ENCODE peak calls at places on chromosomes 3 and 15, in ten cellular contexts. One of them, this sample, is unnamed.
A peak's percentile ranks its signal among the peaks of the same experiment; 100 is the strongest.

GRCh38 chr3:170010498-170010897 is 27.3 kb upstream of the GPR160 start:
- DNase-seq in cardiac muscle cell: no peak
- DNase-seq in endothelial cell of umbilical vein: no peak
- DNase-seq in hepatocyte: no peak
- DNase-seq in CD8-positive, alpha-beta T cell: no peak
- DNase-seq in OCI-LY7: no peak
- DNase-seq in heart left ventricle: no peak
- DNase-seq in GM23248: no peak
- DNase-seq in lower lobe of right lung: no peak
- DNase-seq in ovary: no peak
- DNase-seq in this sample: no peak

GRCh38 chr3:131540143-131540542 is 37.4 kb upstream of the MRPL3 start:
- DNase-seq in lower lobe of right lung: no peak
- DNase-seq in GM23248: peak; percentile 24
- DNase-seq in CD8-positive, alpha-beta T cell: no peak
- DNase-seq in OCI-LY7: no peak
- DNase-seq in ovary: no peak
- DNase-seq in cardiac muscle cell: no peak
- DNase-seq in hepatocyte: no peak
- DNase-seq in heart left ventricle: no peak
- DNase-seq in endothelial cell of umbilical vein: no peak
- DNase-seq in this sample: no peak

GRCh38 chr3:177196473-177197040 is 725 bp downstream of the TBL1XR1 start:
- DNase-seq in OCI-LY7: peak; percentile 55
- DNase-seq in GM23248: peak; percentile 63
- DNase-seq in endothelial cell of umbilical vein: peak; percentile 44
- DNase-seq in heart left ventricle: no peak
- DNase-seq in ovary: peak; percentile 50
- DNase-seq in lower lobe of right lung: no peak
- DNase-seq in hepatocyte: peak; percentile 49
- DNase-seq in cardiac muscle cell: peak; percentile 72
- DNase-seq in CD8-positive, alpha-beta T cell: peak; percentile 47
- DNase-seq in this sample: peak; percentile 11

GRCh38 chr15:35427496-35427895 is 118.5 kb downstream of the DPH6 start:
- DNase-seq in lower lobe of right lung: no peak
- DNase-seq in hepatocyte: no peak
- DNase-seq in ovary: no peak
- DNase-seq in GM23248: no peak
- DNase-seq in heart left ventricle: no peak
- DNase-seq in endothelial cell of umbilical vein: no peak
- DNase-seq in OCI-LY7: no peak
- DNase-seq in CD8-positive, alpha-beta T cell: no peak
- DNase-seq in cardiac muscle cell: no peak
- DNase-seq in this sample: no peak

GRCh38 chr3:45479627-45480026 is 91.3 kb downstream of the LARS2 start:
- DNase-seq in cardiac muscle cell: peak; percentile 85
- DNase-seq in GM23248: peak; percentile 84
- DNase-seq in endothelial cell of umbilical vein: no peak
- DNase-seq in OCI-LY7: no peak
- DNase-seq in ovary: no peak
- DNase-seq in lower lobe of right lung: no peak
- DNase-seq in CD8-positive, alpha-beta T cell: no peak
- DNase-seq in heart left ventricle: no peak
- DNase-seq in hepatocyte: peak; percentile 16
- DNase-seq in this sample: no peak

GRCh38 chr3:48505146-48505545 is 1.2 kb upstream of the SHISA5 start:
- DNase-seq in OCI-LY7: no peak
- DNase-seq in CD8-positive, alpha-beta T cell: no peak
- DNase-seq in lower lobe of right lung: no peak
- DNase-seq in cardiac muscle cell: no peak
- DNase-seq in endothelial cell of umbilical vein: no peak
- DNase-seq in heart left ventricle: no peak
- DNase-seq in ovary: no peak
- DNase-seq in GM23248: no peak
- DNase-seq in hepatocyte: no peak
- DNase-seq in this sample: no peak

GRCh38 chr3:49104052-49104426 is 518 bp downstream of the QARS1 start:
- DNase-seq in endothelial cell of umbilical vein: no peak
- DNase-seq in CD8-positive, alpha-beta T cell: no peak
- DNase-seq in cardiac muscle cell: no peak
- DNase-seq in ovary: no peak
- DNase-seq in lower lobe of right lung: no peak
- DNase-seq in hepatocyte: no peak
- DNase-seq in GM23248: no peak
- DNase-seq in heart left ventricle: no peak
- DNase-seq in OCI-LY7: peak; percentile 8
- DNase-seq in this sample: no peak

GRCh38 chr15:87419341-87419740 is 837.2 kb downstream of the NTRK3 start:
- DNase-seq in CD8-positive, alpha-beta T cell: no peak
- DNase-seq in endothelial cell of umbilical vein: no peak
- DNase-seq in ovary: no peak
- DNase-seq in GM23248: no peak
- DNase-seq in OCI-LY7: no peak
- DNase-seq in lower lobe of right lung: no peak
- DNase-seq in cardiac muscle cell: no peak
- DNase-seq in hepatocyte: no peak
- DNase-seq in heart left ventricle: no peak
- DNase-seq in this sample: no peak

GRCh38 chr15:68606332-68606731 is 27.5 kb downstream of the CORO2B start:
- DNase-seq in OCI-LY7: no peak
- DNase-seq in endothelial cell of umbilical vein: no peak
- DNase-seq in CD8-positive, alpha-beta T cell: no peak
- DNase-seq in heart left ventricle: no peak
- DNase-seq in hepatocyte: no peak
- DNase-seq in ovary: no peak
- DNase-seq in cardiac muscle cell: no peak
- DNase-seq in GM23248: no peak
- DNase-seq in lower lobe of right lung: no peak
- DNase-seq in this sample: no peak

GRCh38 chr15:68599560-68600071 is 20.8 kb downstream of the CORO2B start:
- DNase-seq in OCI-LY7: peak; percentile 55
- DNase-seq in heart left ventricle: peak; percentile 59
- DNase-seq in GM23248: peak; percentile 91
- DNase-seq in lower lobe of right lung: no peak
- DNase-seq in CD8-positive, alpha-beta T cell: no peak
- DNase-seq in cardiac muscle cell: peak; percentile 61
- DNase-seq in ovary: peak; percentile 67
- DNase-seq in hepatocyte: peak; percentile 50
- DNase-seq in endothelial cell of umbilical vein: no peak
- DNase-seq in this sample: no peak

GRCh38 chr15:68601206-68602197 is 22.7 kb downstream of the CORO2B start:
- DNase-seq in hepatocyte: no peak
- DNase-seq in CD8-positive, alpha-beta T cell: no peak
- DNase-seq in heart left ventricle: peak; percentile 55
- DNase-seq in OCI-LY7: no peak
- DNase-seq in GM23248: no peak
- DNase-seq in endothelial cell of umbilical vein: peak; percentile 49
- DNase-seq in ovary: no peak
- DNase-seq in cardiac muscle cell: peak; percentile 62
- DNase-seq in lower lobe of right lung: no peak
- DNase-seq in this sample: no peak

GRCh38 chr15:68602484-68603240 is 23.9 kb downstream of the CORO2B start:
- DNase-seq in GM23248: no peak
- DNase-seq in heart left ventricle: no peak
- DNase-seq in endothelial cell of umbilical vein: no peak
- DNase-seq in cardiac muscle cell: no peak
- DNase-seq in CD8-positive, alpha-beta T cell: no peak
- DNase-seq in hepatocyte: no peak
- DNase-seq in ovary: no peak
- DNase-seq in lower lobe of right lung: no peak
- DNase-seq in OCI-LY7: no peak
- DNase-seq in this sample: no peak

DNA sequence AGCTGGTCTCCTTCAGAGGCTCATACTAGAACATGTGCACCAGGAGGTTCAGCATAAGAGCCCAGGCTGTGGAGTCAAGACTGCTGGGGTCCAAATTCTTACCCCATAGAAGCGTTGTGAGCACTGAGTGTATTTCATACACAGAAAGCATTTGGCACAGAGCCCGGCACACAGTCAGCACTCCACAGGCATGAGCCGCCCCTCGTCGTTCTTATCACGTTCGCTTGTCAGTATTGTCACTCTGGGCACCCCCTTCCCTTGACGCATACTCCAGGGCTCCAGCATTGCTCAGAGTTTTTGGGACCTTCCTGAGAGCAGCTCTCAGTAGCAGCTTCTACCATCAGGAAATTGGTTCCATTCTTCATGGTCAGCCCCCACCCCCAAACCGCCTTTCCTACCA is 25.2 kb downstream of the CORO2B start:
- DNase-seq in CD8-positive, alpha-beta T cell: no peak
- DNase-seq in endothelial cell of umbilical vein: no peak
- DNase-seq in GM23248: no peak
- DNase-seq in cardiac muscle cell: peak; percentile 61
- DNase-seq in OCI-LY7: no peak
- DNase-seq in ovary: no peak
- DNase-seq in heart left ventricle: no peak
- DNase-seq in lower lobe of right lung: no peak
- DNase-seq in hepatocyte: no peak
- DNase-seq in this sample: no peak
- H3K4me1 ChIP-seq in CD8-positive, alpha-beta T cell: no peaks in the 10 kb centered on the region
- H3K4me1 ChIP-seq in endothelial cell of umbilical vein: peaks cover 6% of the 10 kb centered on the region
- H3K4me1 ChIP-seq in GM23248: peaks cover 21% of the 10 kb centered on the region
- H3K4me1 ChIP-seq in cardiac muscle cell: peaks cover 26% of the 10 kb centered on the region
- H3K4me1 ChIP-seq in OCI-LY7: peaks cover 25% of the 10 kb centered on the region
- H3K4me1 ChIP-seq in ovary: peaks cover 30% of the 10 kb centered on the region
- H3K4me1 ChIP-seq in heart left ventricle: peaks cover 49% of the 10 kb centered on the region
- H3K4me1 ChIP-seq in lower lobe of right lung: peaks cover 37% of the 10 kb centered on the region
- H3K4me1 ChIP-seq in hepatocyte: peaks cover 15% of the 10 kb centered on the region
- H3K4me1 ChIP-seq in this sample: no peaks in the 10 kb centered on the region

GRCh38 chr15:68053701-68053996 is 466 bp upstream of the PIAS1 start:
- DNase-seq in heart left ventricle: no peak
- DNase-seq in GM23248: no peak
- DNase-seq in cardiac muscle cell: no peak
- DNase-seq in hepatocyte: no peak
- DNase-seq in ovary: no peak
- DNase-seq in lower lobe of right lung: no peak
- DNase-seq in endothelial cell of umbilical vein: no peak
- DNase-seq in CD8-positive, alpha-beta T cell: no peak
- DNase-seq in OCI-LY7: no peak
- DNase-seq in this sample: no peak
- H3K27ac ChIP-seq in heart left ventricle: peak overlapping the region; percentile 89
- H3K27ac ChIP-seq in GM23248: no peak overlapping the region
- H3K27ac ChIP-seq in cardiac muscle cell: no peak overlapping the region
- H3K27ac ChIP-seq in hepatocyte: no peak overlapping the region
- H3K27ac ChIP-seq in ovary: no peak overlapping the region
- H3K27ac ChIP-seq in lower lobe of right lung: no peak overlapping the region
- H3K27ac ChIP-seq in endothelial cell of umbilical vein: no peak overlapping the region
- H3K27ac ChIP-seq in CD8-positive, alpha-beta T cell: no peak overlapping the region
- H3K27ac ChIP-seq in OCI-LY7: peak overlapping the region; percentile 72
- H3K27ac ChIP-seq in this sample: peak overlapping the region; percentile 21

GRCh38 chr15:24971052-24971451 is 16.3 kb downstream of the SNRPN start:
- DNase-seq in ovary: no peak
- DNase-seq in endothelial cell of umbilical vein: no peak
- DNase-seq in OCI-LY7: no peak
- DNase-seq in heart left ventricle: no peak
- DNase-seq in hepatocyte: no peak
- DNase-seq in CD8-positive, alpha-beta T cell: no peak
- DNase-seq in cardiac muscle cell: no peak
- DNase-seq in lower lobe of right lung: no peak
- DNase-seq in GM23248: no peak
- DNase-seq in this sample: no peak

GRCh38 chr15:24971772-24972171 is 17.0 kb downstream of the SNRPN start:
- DNase-seq in lower lobe of right lung: no peak
- DNase-seq in GM23248: no peak
- DNase-seq in cardiac muscle cell: no peak
- DNase-seq in ovary: no peak
- DNase-seq in endothelial cell of umbilical vein: no peak
- DNase-seq in hepatocyte: no peak
- DNase-seq in heart left ventricle: no peak
- DNase-seq in OCI-LY7: no peak
- DNase-seq in CD8-positive, alpha-beta T cell: no peak
- DNase-seq in this sample: no peak

GRCh38 chr15:24961967-24962366 is 7.2 kb downstream of the SNRPN start:
- DNase-seq in OCI-LY7: no peak
- DNase-seq in lower lobe of right lung: no peak
- DNase-seq in hepatocyte: no peak
- DNase-seq in endothelial cell of umbilical vein: no peak
- DNase-seq in heart left ventricle: no peak
- DNase-seq in GM23248: no peak
- DNase-seq in CD8-positive, alpha-beta T cell: no peak
- DNase-seq in ovary: no peak
- DNase-seq in cardiac muscle cell: no peak
- DNase-seq in this sample: no peak

GRCh38 chr15:24962880-24963279 is 8.1 kb downstream of the SNRPN start:
- DNase-seq in cardiac muscle cell: no peak
- DNase-seq in CD8-positive, alpha-beta T cell: no peak
- DNase-seq in hepatocyte: no peak
- DNase-seq in heart left ventricle: no peak
- DNase-seq in OCI-LY7: no peak
- DNase-seq in GM23248: no peak
- DNase-seq in endothelial cell of umbilical vein: no peak
- DNase-seq in lower lobe of right lung: no peak
- DNase-seq in ovary: no peak
- DNase-seq in this sample: no peak

DNA sequence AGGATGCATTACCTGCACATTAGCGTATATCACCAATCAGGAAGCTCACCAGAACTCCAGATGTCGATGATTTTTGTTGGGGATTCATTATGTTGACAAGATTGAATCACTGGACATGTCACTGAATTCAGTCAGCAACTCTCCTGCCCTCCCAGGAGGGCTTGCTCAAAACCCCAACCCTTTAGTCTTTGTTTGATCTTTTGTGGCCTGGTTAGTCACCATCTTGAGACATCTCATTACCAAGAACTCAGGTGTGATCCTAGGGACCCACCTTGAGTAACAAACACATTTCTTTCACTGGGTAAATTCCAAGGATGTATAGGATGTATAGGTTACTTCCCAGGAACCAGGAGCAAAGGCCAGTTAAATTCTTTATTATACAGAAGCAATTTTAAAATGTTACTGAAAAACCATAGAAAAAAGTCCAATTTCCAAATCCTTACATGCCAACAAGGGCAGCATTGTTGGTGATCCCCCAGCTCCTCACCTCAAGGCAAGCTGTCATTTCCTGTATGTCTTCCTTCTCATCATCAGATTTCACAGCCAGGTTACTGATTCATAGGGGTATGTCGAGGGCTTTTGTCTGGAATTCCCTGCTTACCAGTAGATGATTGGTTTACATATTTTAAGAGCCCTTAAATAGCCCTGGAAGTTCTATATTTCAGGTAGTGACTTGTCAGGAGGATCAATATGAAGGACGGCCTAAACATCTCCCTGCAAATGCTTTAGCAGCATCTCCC is 11.7 kb downstream of the SNRPN start:
- DNase-seq in OCI-LY7: no peak
- DNase-seq in cardiac muscle cell: no peak
- DNase-seq in heart left ventricle: no peak
- DNase-seq in hepatocyte: no peak
- DNase-seq in lower lobe of right lung: no peak
- DNase-seq in ovary: no peak
- DNase-seq in CD8-positive, alpha-beta T cell: no peak
- DNase-seq in GM23248: no peak
- DNase-seq in endothelial cell of umbilical vein: no peak
- DNase-seq in this sample: no peak
- H3K9me3 ChIP-seq in OCI-LY7: peaks cover 4% of the 10 kb centered on the region
- H3K9me3 ChIP-seq in cardiac muscle cell: no peaks in the 10 kb centered on the region
- H3K9me3 ChIP-seq in heart left ventricle: peaks cover 39% of the 10 kb centered on the region
- H3K9me3 ChIP-seq in hepatocyte: no peaks in the 10 kb centered on the region
- H3K9me3 ChIP-seq in lower lobe of right lung: peaks cover 12% of the 10 kb centered on the region
- H3K9me3 ChIP-seq in ovary: peaks cover 21% of the 10 kb centered on the region
- H3K9me3 ChIP-seq in CD8-positive, alpha-beta T cell: peaks cover 14% of the 10 kb centered on the region
- H3K9me3 ChIP-seq in GM23248: no peaks in the 10 kb centered on the region
- H3K9me3 ChIP-seq in endothelial cell of umbilical vein: no peaks in the 10 kb centered on the region
- H3K9me3 ChIP-seq in this sample: peaks cover 8% of the 10 kb centered on the region

GRCh38 chr3:146543461-146544012 is 870 bp downstream of the PLSCR1 start:
- DNase-seq in heart left ventricle: peak; percentile 30
- DNase-seq in endothelial cell of umbilical vein: peak; percentile 50
- DNase-seq in ovary: no peak
- DNase-seq in CD8-positive, alpha-beta T cell: no peak
- DNase-seq in OCI-LY7: peak; percentile 13
- DNase-seq in lower lobe of right lung: no peak
- DNase-seq in hepatocyte: peak; percentile 29
- DNase-seq in cardiac muscle cell: peak; percentile 69
- DNase-seq in GM23248: peak; percentile 65
- DNase-seq in this sample: no peak
- H3K4me1 ChIP-seq in heart left ventricle: peaks cover 14% of the 10 kb centered on the region
- H3K4me1 ChIP-seq in endothelial cell of umbilical vein: peaks cover 9% of the 10 kb centered on the region
- H3K4me1 ChIP-seq in ovary: peaks cover 9% of the 10 kb centered on the region
- H3K4me1 ChIP-seq in CD8-positive, alpha-beta T cell: peaks cover 20% of the 10 kb centered on the region
- H3K4me1 ChIP-seq in OCI-LY7: no peaks in the 10 kb centered on the region
- H3K4me1 ChIP-seq in lower lobe of right lung: peaks cover 49% of the 10 kb centered on the region
- H3K4me1 ChIP-seq in hepatocyte: peaks cover 8% of the 10 kb centered on the region
- H3K4me1 ChIP-seq in cardiac muscle cell: no peaks in the 10 kb centered on the region
- H3K4me1 ChIP-seq in GM23248: peaks cover 17% of the 10 kb centered on the region
- H3K4me1 ChIP-seq in this sample: peaks cover 37% of the 10 kb centered on the region